ENCODE peak calls at places on chromosome 12, in eight cellular contexts. D, Q, T, O, N, G, K and X are unnamed samples.

GRCh38 chr12:15634010-15634676 is 155.0 kb downstream of the EPS8 start:
- DNase-seq in D (no peak), Q (no peak), T (peak), O (no peak), N (no peak), G (no peak), K (no peak), X (no peak)

GRCh38 chr12:116929885-116930284 is 19.1 kb downstream of the FBXW8 start:
- DNase-seq in D (no peak), Q (no peak), T (no peak), O (no peak), N (no peak), G (no peak), K (no peak), X (no peak)

GRCh38 chr12:87953257-87953860 is 75.8 kb downstream of the C12orf50 start:
- DNase-seq in D (peak), Q (no peak), T (peak), O (peak), N (no peak), G (no peak), K (no peak), X (no peak)

GRCh38 chr12:51439330-51439729 is 14.7 kb downstream of the SLC4A8 start:
- DNase-seq in D (no peak), Q (no peak), T (no peak), O (no peak), N (no peak), G (no peak), K (no peak), X (no peak)

GRCh38 chr12:68231229-68231628 is 5.6 kb upstream of the IL26 start:
- DNase-seq in D (no peak), Q (no peak), T (no peak), O (no peak), N (no peak), G (no peak), K (no peak), X (no peak)

GRCh38 chr12:39805651-39806050 is 186.0 kb upstream of the ABCD2 start:
- DNase-seq in D (no peak), Q (no peak), T (no peak), O (no peak), N (no peak), G (no peak), K (no peak), X (no peak)

GRCh38 chr12:64716373-64716772 is 42.8 kb downstream of the GNS start:
- DNase-seq in D (no peak), Q (no peak), T (no peak), O (no peak), N (no peak), G (no peak), K (no peak), X (no peak)

GRCh38 chr12:111434680-111435338 is 29.1 kb downstream of the SH2B3 start:
- DNase-seq in D (peak), Q (peak), T (peak), O (no peak), N (peak), G (no peak), K (no peak), X (no peak)

GRCh38 chr12:41067941-41068645 is 120.0 kb upstream of the PDZRN4 start:
- DNase-seq in D (no peak), Q (no peak), T (no peak), O (no peak), N (no peak), G (no peak), K (no peak), X (no peak)
- TF ChIP-seq CTCF in D (no peak), Q (no peak), T (no peak), O (no peak), N (no peak), G (no peak), K (no peak), X (no peak)

DNA sequence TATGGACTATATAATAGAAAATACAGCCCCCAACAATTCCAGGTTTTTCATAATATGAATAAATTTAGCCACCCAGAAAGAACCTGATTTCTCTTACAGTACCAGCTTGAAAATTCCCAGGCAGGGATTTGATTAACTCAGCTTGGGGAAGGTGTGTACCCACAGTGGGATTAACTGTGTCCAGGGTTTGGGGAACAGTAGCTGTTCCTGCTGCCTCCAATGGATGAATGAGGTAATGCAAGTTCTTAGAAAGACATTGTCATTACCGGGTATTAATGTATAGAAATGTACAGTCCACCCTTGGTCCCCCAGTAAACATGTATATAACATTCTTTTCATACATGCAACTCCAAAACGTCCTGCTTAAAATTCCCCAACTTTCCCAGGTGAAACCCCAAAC is 115.6 kb downstream of the LRIG3 start:
- DNase-seq in D (peak), Q (no peak), T (no peak), O (peak), N (no peak), G (no peak), K (no peak), X (no peak)
- TF ChIP-seq CTCF in D (peak), Q (peak), T (peak), O (peak), N (peak), G (peak), K (peak), X (peak)

DNA sequence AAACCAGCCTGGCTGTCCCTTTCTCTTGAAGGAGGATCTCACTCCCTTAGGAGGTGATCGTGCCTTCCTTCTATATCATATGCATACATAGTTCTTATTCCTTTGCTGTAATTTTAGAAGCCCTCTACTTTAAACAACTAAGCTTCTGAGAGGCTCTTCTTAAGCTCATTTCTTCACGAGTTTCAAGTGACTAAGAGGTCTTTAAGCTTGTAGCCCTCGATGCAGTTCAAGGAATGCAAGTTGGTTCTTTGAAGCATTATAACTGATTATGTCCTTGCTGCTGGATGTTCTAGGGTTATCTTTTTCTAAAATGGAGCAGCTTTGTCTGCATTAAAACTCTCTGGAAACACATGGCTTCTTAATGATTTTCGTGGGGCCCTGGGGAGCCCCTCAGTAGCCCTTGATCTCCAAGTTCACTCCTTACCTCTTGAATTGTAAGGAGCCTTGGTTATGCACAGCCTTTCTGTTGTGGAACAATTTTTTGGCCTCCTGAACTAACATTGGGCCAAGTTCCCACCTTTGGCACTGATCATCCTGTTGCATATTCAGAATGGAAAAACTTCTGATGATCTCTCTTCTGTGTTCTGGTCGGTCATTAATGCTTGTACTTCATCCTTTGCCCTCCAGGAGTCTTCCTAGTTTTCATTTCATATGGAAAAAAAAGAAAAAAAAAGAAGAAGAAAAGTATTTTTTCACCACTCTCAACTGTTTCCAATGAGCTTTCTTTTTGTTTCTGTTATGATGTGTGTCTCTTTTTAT is 12.6 kb downstream of the RASSF8 start:
- DNase-seq in D (no peak), Q (no peak), T (no peak), O (no peak), N (no peak), G (no peak), K (no peak), X (no peak)
- TF ChIP-seq CTCF in D (no peak), Q (peak), T (peak), O (no peak), N (no peak), G (no peak), K (peak), X (peak)

DNA sequence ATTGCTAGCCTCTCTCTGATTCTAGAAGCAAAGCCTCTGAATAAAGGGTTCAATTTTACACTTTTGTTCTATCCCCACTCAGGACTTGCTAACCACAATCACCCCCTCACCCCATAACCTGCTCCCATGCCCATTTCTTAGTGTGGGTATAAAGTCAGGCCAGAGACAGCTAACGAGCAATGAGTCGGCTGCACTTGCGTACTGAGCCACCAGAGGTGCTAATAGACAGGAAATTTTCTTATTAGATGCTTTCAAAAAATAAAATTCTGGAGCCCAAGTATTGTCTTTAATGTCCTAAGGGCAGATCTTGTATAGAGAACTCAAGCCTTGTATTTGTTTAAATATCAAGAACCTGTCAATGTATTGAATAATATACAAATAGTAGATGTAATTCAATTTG is 256.9 kb downstream of the SYT1 start:
- DNase-seq in D (peak), Q (no peak), T (peak), O (peak), N (no peak), G (peak), K (no peak), X (no peak)
- TF ChIP-seq CTCF in D (peak), Q (no peak), T (peak), O (peak), N (peak), G (peak), K (no peak), X (peak)

GRCh38 chr12:49763006-49763591 is 21.7 kb downstream of the TMBIM6 start:
- DNase-seq in D (peak), Q (peak), T (peak), O (peak), N (no peak), G (peak), K (peak), X (peak)
- TF ChIP-seq CTCF in D (peak), Q (peak), T (peak), O (peak), N (peak), G (peak), K (peak), X (peak)

GRCh38 chr12:56103066-56103711 is 1.2 kb upstream of the PA2G4 start:
- DNase-seq in D (no peak), Q (no peak), T (no peak), O (no peak), N (no peak), G (no peak), K (no peak), X (no peak)

GRCh38 chr12:56105503-56105902 is 1.1 kb downstream of the PA2G4 start:
- DNase-seq in D (no peak), Q (no peak), T (no peak), O (no peak), N (no peak), G (no peak), K (no peak), X (no peak)

GRCh38 chr12:56103823-56104108 is 593 bp upstream of the PA2G4 start:
- DNase-seq in D (no peak), Q (no peak), T (no peak), O (no peak), N (no peak), G (no peak), K (no peak), X (no peak)

GRCh38 chr12:56104109-56104814 is at the start of gene PA2G4:
- DNase-seq in D (peak), Q (peak), T (peak), O (peak), N (peak), G (peak), K (peak), X (peak)

DNA sequence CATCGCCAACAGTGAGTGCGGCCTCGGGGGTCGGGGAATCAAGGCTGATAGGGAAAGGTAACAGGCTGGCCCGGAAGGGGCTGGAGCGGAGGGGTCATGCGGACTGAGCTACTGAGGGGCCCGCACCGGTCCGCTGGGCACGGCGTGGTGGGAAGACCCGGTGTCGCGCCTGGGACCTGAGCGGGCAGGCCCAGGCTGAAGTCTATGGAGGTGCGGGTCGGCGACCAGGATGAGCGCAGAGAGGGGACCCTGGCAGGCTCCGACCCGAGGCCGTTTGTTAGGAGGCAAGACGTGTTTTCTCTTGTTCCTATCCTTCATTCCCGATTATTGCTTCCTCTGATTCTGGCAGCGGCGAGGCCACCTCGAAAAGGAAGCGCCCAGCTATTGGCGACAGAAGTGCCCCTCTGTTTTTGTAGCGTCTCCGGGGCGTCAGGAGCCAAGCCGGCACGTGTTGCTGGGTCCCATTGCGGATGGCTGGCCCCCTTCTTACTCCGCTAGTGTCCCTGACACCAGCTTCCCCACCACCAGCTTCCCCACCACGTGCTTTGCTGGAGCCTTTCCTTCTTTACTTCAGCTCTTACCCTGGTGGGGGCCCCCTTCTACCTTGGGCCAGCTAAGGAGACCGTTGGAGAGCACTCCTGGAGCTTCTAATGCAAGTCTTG is 587 bp downstream of the PA2G4 start:
- DNase-seq in D (peak), Q (no peak), T (no peak), O (no peak), N (no peak), G (peak), K (no peak), X (peak)
- TF ChIP-seq CTCF in D (no peak), Q (no peak), T (no peak), O (no peak), N (no peak), G (no peak), K (no peak), X (no peak)

DNA sequence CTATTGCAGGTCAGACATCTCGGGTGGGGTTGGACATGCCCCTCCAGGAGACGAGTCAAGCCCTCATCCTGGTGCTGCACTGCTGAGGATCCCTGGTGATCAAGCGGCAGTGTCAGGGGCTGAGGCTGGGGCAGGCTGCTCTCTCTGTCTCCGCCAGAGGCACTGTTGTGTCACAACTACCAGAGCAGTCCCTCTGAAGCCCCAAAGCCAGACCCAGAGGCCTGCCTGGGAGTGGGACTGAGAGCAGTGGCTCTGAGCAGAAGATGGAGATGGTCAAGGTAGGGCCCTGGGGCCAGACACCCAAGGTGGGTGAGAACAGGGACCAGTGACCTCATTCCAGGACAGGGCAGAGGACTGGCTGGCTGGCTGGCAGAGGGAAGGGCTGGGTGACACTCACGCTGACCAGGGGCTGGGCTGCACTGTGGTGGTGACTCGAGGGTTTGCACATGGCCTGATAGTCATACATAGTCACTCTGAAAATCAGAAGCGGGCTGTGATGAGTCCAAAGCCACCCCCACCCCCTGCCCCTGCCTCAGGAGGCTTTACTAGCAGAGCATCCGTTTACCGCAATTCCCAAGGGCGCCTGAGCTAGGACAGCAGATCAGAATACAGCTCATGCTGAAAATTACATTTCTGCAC is 19.6 kb upstream of the LRTM2 start:
- DNase-seq in D (peak), Q (peak), T (no peak), O (peak), N (no peak), G (peak), K (no peak), X (peak)
- TF ChIP-seq CTCF in D (peak), Q (peak), T (peak), O (no peak), N (peak), G (no peak), K (no peak), X (peak)

DNA sequence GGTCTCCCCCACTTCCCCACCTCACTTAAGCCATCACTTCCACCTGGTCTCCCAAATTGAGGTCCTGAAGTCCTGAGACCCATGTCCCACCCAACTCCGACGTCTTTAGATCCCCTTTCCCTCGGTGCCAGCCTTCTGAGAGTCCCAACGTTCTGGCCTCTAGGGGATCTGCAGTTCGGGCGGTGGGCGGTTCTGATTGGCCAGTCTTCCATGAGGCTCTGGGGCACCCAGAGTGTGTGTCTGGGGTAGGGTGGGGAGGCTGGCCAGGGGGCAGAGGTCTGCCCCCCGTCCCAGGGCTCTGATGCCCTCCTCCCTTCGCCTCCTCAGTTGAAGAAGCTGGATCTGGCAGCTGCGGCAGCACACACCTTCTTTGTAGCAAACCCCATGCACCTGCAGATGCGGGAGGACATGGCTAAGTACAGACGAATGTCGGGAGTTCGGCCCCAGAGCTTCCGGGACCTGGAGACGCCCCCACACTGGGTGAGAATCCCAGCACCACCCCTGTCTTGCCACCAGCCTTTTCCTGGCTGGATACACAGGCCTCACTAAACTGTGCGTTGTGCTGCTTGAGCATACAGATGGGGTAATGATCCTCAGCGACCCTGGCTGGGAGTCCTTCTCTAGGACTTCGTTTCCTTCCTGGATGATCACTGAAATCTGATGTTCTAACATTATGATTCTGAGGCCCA is 1.5 kb downstream of the P3H3 start:
- DNase-seq in D (no peak), Q (no peak), T (no peak), O (peak), N (no peak), G (peak), K (no peak), X (no peak)
- TF ChIP-seq CTCF in D (no peak), Q (no peak), T (peak), O (no peak), N (peak), G (no peak), K (no peak), X (peak)

DNA sequence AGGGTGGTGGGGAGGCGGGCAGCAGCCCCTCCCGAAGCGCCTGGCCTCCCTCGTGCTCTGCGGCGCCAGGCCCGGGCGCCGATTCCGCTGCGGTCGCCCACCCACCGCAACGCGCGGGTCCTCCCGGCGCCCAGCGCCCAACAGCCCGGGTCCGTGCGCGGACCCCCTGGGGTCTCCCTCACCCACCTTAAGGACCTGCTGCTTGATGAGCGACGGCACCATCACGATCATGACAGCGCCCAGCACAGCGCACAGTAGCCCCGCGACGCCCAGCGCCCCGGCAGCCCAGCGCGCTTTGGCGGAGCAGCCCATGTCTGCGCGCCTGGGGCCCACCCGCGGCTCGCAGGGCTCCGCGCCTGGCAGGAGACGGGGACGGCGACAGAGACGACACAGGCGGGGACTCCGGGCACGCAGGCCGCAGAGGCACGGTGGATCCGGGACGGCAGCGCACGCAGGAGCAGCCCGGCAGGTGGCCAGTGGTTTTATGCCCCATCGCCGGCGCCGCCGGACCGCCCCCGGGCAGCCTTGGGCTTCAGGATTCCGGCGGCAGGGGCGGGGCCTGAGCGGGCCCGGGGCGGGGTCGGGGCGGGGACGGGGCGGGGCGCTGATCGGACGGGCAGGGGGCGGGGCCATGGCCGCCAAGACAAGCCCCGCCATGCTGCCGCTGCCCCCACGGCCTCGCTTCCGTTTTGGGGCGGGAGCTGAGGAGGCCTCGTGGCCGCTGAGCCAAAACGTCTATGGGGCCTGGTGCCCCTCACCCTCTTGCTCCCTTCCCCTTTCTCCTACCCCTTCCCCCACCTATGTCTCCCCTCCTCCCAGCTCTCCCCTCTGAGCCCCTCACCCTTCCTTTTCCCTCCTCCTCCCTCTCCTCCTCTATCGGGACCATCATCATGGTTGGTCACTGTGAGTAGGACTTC is at the start of gene SCARB1:
- DNase-seq in D (peak), Q (peak), T (peak), O (peak), N (peak), G (peak), K (peak), X (peak)
- TF ChIP-seq CTCF in D (no peak), Q (no peak), T (no peak), O (no peak), N (no peak), G (no peak), K (no peak), X (peak)

DNA sequence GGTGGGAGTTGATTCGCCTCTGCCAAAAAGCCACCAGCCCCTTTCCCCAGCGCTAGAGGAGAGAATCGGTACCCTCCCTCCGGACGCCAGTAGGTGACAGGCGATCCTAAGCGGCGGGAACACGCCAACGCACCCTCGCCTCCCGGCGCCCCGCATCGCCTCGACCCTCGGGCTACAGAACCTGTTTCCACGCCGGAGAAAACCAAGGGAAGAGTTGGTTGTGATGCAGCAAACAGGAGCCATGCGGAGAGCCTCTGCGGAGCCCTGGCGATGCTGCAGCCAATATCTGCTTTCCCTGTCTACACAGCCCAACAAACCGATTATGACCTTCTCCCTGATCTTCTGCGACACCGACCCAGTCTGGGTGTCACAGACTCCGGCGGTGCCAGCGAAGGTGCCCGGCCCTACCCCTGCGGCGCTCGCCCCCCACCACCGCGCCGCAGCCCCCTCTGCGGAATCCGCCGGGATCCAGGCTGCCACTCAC is 523 bp downstream of the PRICKLE1 start:
- DNase-seq in D (no peak), Q (peak), T (peak), O (peak), N (no peak), G (peak), K (peak), X (peak)
- TF ChIP-seq CTCF in D (peak), Q (peak), T (peak), O (peak), N (peak), G (no peak), K (no peak), X (peak)